ENCODE peak calls at places on chromosomes 5 and 9, in seven cellular contexts. N, T, G, C, Z, S and P are unnamed samples.

GRCh38 chr5:1500411-1501091 is 23.2 kb downstream of the LPCAT1 start:
- DNase-seq in N (peak; percentile 74), T (no peak), G (no peak), C (no peak), Z (peak; percentile 83), S (no peak), P (peak; percentile 80)

GRCh38 chr9:127628644-127629467 is 16.8 kb downstream of the STXBP1 start:
- DNase-seq in N (peak; percentile 32), T (no peak), G (no peak), C (no peak), Z (peak; percentile 82), S (no peak), P (no peak)

GRCh38 chr9:116952434-116952805 is 265.3 kb downstream of the TRIM32 start:
- DNase-seq in N (no peak), T (no peak), G (no peak), C (no peak), Z (no peak), S (no peak), P (no peak)

GRCh38 chr9:107635137-107635802 is 145.7 kb upstream of the KLF4 start:
- DNase-seq in N (no peak), T (no peak), G (no peak), C (no peak), Z (no peak), S (no peak), P (no peak)

GRCh38 chr5:45042283-45042682 is 233.5 kb downstream of the MRPS30 start:
- DNase-seq in N (no peak), T (no peak), G (no peak), C (no peak), Z (no peak), S (no peak), P (no peak)

GRCh38 chr5:116411101-116411571 is 163.5 kb downstream of the SEMA6A start:
- DNase-seq in N (peak; percentile 40), T (no peak), G (no peak), C (no peak), Z (peak; percentile 60), S (no peak), P (no peak)

GRCh38 chr9:37390759-37391158 is 31.7 kb upstream of the GRHPR start:
- DNase-seq in N (no peak), T (no peak), G (peak; percentile 78), C (peak; percentile 26), Z (no peak), S (no peak), P (peak; percentile 53)

GRCh38 chr9:126442636-126443035 is 116.0 kb downstream of the MVB12B start:
- DNase-seq in N (no peak), T (no peak), G (no peak), C (no peak), Z (no peak), S (no peak), P (no peak)

GRCh38 chr9:4936823-4937222 is 48.2 kb upstream of the JAK2 start:
- DNase-seq in N (no peak), T (no peak), G (no peak), C (no peak), Z (no peak), S (no peak), P (no peak)

GRCh38 chr5:37045703-37046102 is 169.1 kb downstream of the NIPBL start:
- DNase-seq in N (no peak), T (no peak), G (no peak), C (no peak), Z (no peak), S (no peak), P (no peak)

GRCh38 chr5:7395432-7396168 is at the start of gene ADCY2:
- DNase-seq in N (no peak), T (no peak), G (no peak), C (no peak), Z (no peak), S (no peak), P (no peak)

GRCh38 chr9:84996049-84996448 is 326.5 kb downstream of the NTRK2 start:
- DNase-seq in N (no peak), T (no peak), G (no peak), C (no peak), Z (no peak), S (no peak), P (no peak)

GRCh38 chr5:167579701-167580045 is 711.8 kb upstream of the WWC1 start:
- DNase-seq in N (no peak), T (no peak), G (no peak), C (no peak), Z (no peak), S (no peak), P (no peak)

GRCh38 chr5:176724472-176724871 is 77.2 kb downstream of the TSPAN17 start:
- DNase-seq in N (no peak), T (no peak), G (no peak), C (no peak), Z (no peak), S (no peak), P (no peak)
- H3K4me3 ChIP-seq in N (no peak overlapping the region), T (no peak overlapping the region), G (no peak overlapping the region), C (no peak overlapping the region), Z (no peak overlapping the region), S (no peak overlapping the region), P (no peak overlapping the region)

GRCh38 chr9:133134419-133135190 is 13.6 kb upstream of the RALGDS start:
- DNase-seq in N (no peak), T (no peak), G (no peak), C (no peak), Z (no peak), S (no peak), P (no peak)

GRCh38 chr9:133135193-133135745 is 14.2 kb upstream of the RALGDS start:
- DNase-seq in N (peak; percentile 64), T (peak; percentile 82), G (peak; percentile 49), C (peak; percentile 90), Z (peak; percentile 93), S (no peak), P (peak; percentile 86)

GRCh38 chr9:133131506-133131905 is 10.5 kb upstream of the RALGDS start:
- DNase-seq in N (no peak), T (no peak), G (no peak), C (no peak), Z (peak; percentile 83), S (no peak), P (no peak)

GRCh38 chr9:133132174-133132573 is 11.1 kb upstream of the RALGDS start:
- DNase-seq in N (no peak), T (no peak), G (no peak), C (no peak), Z (no peak), S (no peak), P (no peak)

DNA sequence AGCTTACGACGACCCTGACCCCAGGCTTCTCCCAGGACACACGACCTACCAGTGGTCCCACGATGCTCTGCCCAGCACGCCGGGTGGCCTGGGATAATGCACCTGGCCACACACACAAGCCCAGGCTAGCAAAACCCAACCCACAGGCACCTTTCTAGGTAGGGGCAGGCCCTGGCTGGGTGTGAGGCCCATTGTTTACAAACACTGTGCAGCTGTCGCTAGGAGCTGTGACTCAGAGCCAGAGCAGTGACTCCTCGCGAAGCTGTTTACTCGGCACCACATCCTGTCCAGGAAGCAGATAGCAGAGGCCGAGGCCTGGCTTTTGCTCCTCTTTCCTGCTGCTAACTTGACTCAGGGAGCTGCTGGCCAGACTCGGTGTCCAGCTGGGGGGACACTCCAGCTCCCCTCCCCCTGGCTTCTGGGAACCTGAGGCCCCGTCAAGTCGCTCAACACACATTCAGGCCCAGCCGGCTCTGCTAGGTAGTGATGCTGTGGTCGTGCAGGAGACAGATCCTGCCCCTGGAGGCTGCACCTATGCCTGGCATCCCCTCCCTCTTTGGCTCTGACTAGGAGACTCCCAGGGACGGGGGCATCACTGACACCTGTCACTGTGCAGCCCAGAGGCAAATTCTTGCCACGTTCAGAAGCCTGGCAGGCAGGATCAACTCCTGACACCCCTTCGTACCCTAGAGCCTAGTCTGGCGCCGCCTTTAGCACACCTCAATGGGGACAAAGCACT is 12.8 kb upstream of the RALGDS start:
- DNase-seq in N (peak; percentile 89), T (peak; percentile 97), G (peak; percentile 93), C (peak; percentile 89), Z (peak; percentile 98), S (peak; percentile 73), P (peak; percentile 80)
- TF ChIP-seq POLR2A in N (no peak), T (no peak), G (peak; percentile 61), C (no peak), Z (peak; percentile 37), S (peak; percentile 9), P (no peak)

DNA sequence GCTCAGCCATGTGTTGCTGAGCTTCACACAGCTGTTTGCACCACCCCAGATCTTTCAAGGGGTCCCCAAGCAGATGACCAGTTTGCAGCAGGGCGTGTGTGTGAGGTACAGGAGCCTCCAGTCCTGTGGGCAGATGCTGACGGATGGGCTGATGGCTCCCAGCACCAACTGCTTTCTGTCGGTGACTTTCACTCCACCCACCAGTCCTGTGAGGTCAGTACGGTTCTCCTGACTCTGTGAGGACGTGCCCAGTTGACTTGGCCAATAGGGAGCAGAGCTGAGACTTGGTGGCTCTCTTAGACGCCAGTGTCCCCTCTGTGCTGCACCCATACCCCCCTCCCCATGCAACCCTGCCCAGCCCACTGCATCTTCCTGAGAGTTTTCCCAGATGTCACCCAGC is 19.7 kb downstream of the COL5A1 start:
- DNase-seq in N (no peak), T (no peak), G (no peak), C (no peak), Z (no peak), S (no peak), P (no peak)
- H3K4me1 ChIP-seq in N (peaks cover 21% of the 10 kb centered on the region), T (no peaks in the 10 kb centered on the region), G (no peaks in the 10 kb centered on the region), C (no peaks in the 10 kb centered on the region), Z (no peaks in the 10 kb centered on the region), S (peaks cover 66% of the 10 kb centered on the region), P (peaks cover 11% of the 10 kb centered on the region)

DNA sequence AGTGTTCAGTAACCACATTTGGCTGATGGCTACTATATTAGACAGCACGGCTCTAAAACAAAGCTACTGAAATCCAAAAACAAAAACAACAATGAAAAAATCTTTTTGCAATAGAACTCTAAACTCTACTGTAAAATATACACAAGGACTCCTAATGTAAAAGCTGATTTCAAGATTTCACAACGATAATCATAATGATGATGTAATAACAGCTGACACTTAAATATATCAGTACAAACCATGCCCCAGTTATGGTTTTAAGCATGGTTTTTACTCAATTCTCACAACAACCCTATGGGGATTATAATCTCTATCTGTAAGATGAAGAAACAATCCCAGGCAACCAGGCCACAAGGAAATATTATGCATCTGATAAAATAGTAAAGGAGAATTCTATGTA is 3.3 kb downstream of the ZNF300 start:
- DNase-seq in N (no peak), T (no peak), G (no peak), C (no peak), Z (no peak), S (no peak), P (no peak)
- H3K4me3 ChIP-seq in N (no peak overlapping the region), T (no peak overlapping the region), G (no peak overlapping the region), C (no peak overlapping the region), Z (no peak overlapping the region), S (no peak overlapping the region), P (no peak overlapping the region)

DNA sequence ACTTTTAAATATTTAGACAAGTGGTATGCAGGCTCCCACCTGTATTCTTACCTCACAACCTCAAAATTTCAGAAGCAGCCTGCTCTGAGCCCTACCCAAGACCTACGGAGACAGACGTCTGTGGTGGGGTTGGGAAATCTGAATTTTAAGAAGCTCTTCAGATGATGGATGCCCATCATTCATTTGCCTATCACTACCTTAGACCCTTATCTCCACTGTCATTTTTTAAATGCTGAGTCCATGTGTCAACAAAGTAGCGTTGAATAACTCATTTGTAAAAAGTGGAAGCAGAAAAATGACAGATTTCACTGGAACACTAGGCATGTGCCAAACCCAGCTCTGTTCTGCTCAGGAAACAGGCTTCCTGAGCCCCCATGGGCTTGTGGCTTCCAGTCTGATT is 85.7 kb downstream of the PDE4D start:
- DNase-seq in N (no peak), T (no peak), G (no peak), C (no peak), Z (no peak), S (no peak), P (no peak)
- TF ChIP-seq POLR2A in N (no peak), T (no peak), G (no peak), C (no peak), Z (no peak), S (no peak), P (no peak)